ENCODE peak calls at places on chromosomes 16 and 17, in eight cellular contexts. One of them, this sample, is unnamed.

GRCh38 chr17:59372138-59372751 is 40.8 kb downstream of the YPEL2 start:
- DNase-seq in stimulated activated CD8-positive, alpha-beta memory T cell treated with anti-CD3 and anti-CD28 coated beads, Interleukin-7, amount 100 ng/mL, for 1 hour: no peak
- DNase-seq in activated naive CD4-positive, alpha-beta T cell treated with anti-CD3 and anti-CD28 coated beads for 36 hours: no peak
- DNase-seq in colonic mucosa: peak; percentile 79
- DNase-seq in GM23338: no peak
- DNase-seq in HS-5: no peak
- DNase-seq in left colon: peak; percentile 52
- DNase-seq in iPS-NIHi11: no peak
- DNase-seq in this sample: no peak

GRCh38 chr17:57597531-57598453 is 147.3 kb downstream of the CCDC182 start:
- DNase-seq in GM23338: peak; percentile 90
- DNase-seq in HS-5: peak; percentile 41
- DNase-seq in iPS-NIHi11: peak; percentile 82
- DNase-seq in stimulated activated CD8-positive, alpha-beta memory T cell treated with anti-CD3 and anti-CD28 coated beads, Interleukin-7, amount 100 ng/mL, for 1 hour: no peak
- DNase-seq in colonic mucosa: peak; percentile 72
- DNase-seq in left colon: peak; percentile 81
- DNase-seq in activated naive CD4-positive, alpha-beta T cell treated with anti-CD3 and anti-CD28 coated beads for 36 hours: peak; percentile 72
- DNase-seq in this sample: peak; percentile 79

GRCh38 chr17:81487487-81488275 is 24.9 kb downstream of the ACTG1 start:
- DNase-seq in GM23338: peak; percentile 78
- DNase-seq in iPS-NIHi11: peak; percentile 94
- DNase-seq in colonic mucosa: peak; percentile 81
- DNase-seq in activated naive CD4-positive, alpha-beta T cell treated with anti-CD3 and anti-CD28 coated beads for 36 hours: peak; percentile 80
- DNase-seq in left colon: peak; percentile 85
- DNase-seq in HS-5: no peak
- DNase-seq in stimulated activated CD8-positive, alpha-beta memory T cell treated with anti-CD3 and anti-CD28 coated beads, Interleukin-7, amount 100 ng/mL, for 1 hour: peak; percentile 67
- DNase-seq in this sample: peak; percentile 76

GRCh38 chr16:69111216-69111615 is 5.8 kb downstream of the HAS3 start:
- DNase-seq in HS-5: no peak
- DNase-seq in colonic mucosa: no peak
- DNase-seq in left colon: no peak
- DNase-seq in stimulated activated CD8-positive, alpha-beta memory T cell treated with anti-CD3 and anti-CD28 coated beads, Interleukin-7, amount 100 ng/mL, for 1 hour: no peak
- DNase-seq in iPS-NIHi11: no peak
- DNase-seq in activated naive CD4-positive, alpha-beta T cell treated with anti-CD3 and anti-CD28 coated beads for 36 hours: no peak
- DNase-seq in GM23338: no peak
- DNase-seq in this sample: no peak

GRCh38 chr17:42744283-42744805 is 496 bp downstream of the EZH1 start:
- DNase-seq in GM23338: peak; percentile 72
- DNase-seq in activated naive CD4-positive, alpha-beta T cell treated with anti-CD3 and anti-CD28 coated beads for 36 hours: peak; percentile 85
- DNase-seq in HS-5: peak; percentile 30
- DNase-seq in colonic mucosa: peak; percentile 79
- DNase-seq in stimulated activated CD8-positive, alpha-beta memory T cell treated with anti-CD3 and anti-CD28 coated beads, Interleukin-7, amount 100 ng/mL, for 1 hour: peak; percentile 32
- DNase-seq in left colon: peak; percentile 81
- DNase-seq in iPS-NIHi11: no peak
- DNase-seq in this sample: peak; percentile 83

GRCh38 chr17:73415782-73416181 is 104.0 kb upstream of the CDC42EP4 start:
- DNase-seq in iPS-NIHi11: no peak
- DNase-seq in left colon: no peak
- DNase-seq in activated naive CD4-positive, alpha-beta T cell treated with anti-CD3 and anti-CD28 coated beads for 36 hours: no peak
- DNase-seq in HS-5: no peak
- DNase-seq in stimulated activated CD8-positive, alpha-beta memory T cell treated with anti-CD3 and anti-CD28 coated beads, Interleukin-7, amount 100 ng/mL, for 1 hour: no peak
- DNase-seq in GM23338: no peak
- DNase-seq in colonic mucosa: no peak
- DNase-seq in this sample: no peak

GRCh38 chr17:4968916-4969550 is 1.4 kb upstream of the SPAG7 start:
- DNase-seq in stimulated activated CD8-positive, alpha-beta memory T cell treated with anti-CD3 and anti-CD28 coated beads, Interleukin-7, amount 100 ng/mL, for 1 hour: no peak
- DNase-seq in colonic mucosa: no peak
- DNase-seq in activated naive CD4-positive, alpha-beta T cell treated with anti-CD3 and anti-CD28 coated beads for 36 hours: peak; percentile 79
- DNase-seq in HS-5: no peak
- DNase-seq in left colon: no peak
- DNase-seq in iPS-NIHi11: no peak
- DNase-seq in GM23338: no peak
- DNase-seq in this sample: peak; percentile 58

GRCh38 chr17:66724581-66725341 is 110.2 kb upstream of the CACNG5 start:
- DNase-seq in activated naive CD4-positive, alpha-beta T cell treated with anti-CD3 and anti-CD28 coated beads for 36 hours: no peak
- DNase-seq in stimulated activated CD8-positive, alpha-beta memory T cell treated with anti-CD3 and anti-CD28 coated beads, Interleukin-7, amount 100 ng/mL, for 1 hour: no peak
- DNase-seq in left colon: no peak
- DNase-seq in iPS-NIHi11: peak; percentile 3
- DNase-seq in colonic mucosa: peak; percentile 44
- DNase-seq in GM23338: no peak
- DNase-seq in HS-5: no peak
- DNase-seq in this sample: peak; percentile 68